ENCODE peak calls at places on chromosomes 4 and X, in eight cellular contexts. Z is choroid plexus epithelial cell; G is OCI-LY7; N is GM06990; W is fibroblast of mammary gland; K is uterus; H is coronary artery; Q is CD8-positive, alpha-beta memory T cell. M is an unnamed sample.

GRCh38 chr4:150126201-150126879 is 48.1 kb downstream of the DCLK2 start:
- DNase-seq in K (no peak), H (no peak), Q (no peak), W (peak), G (peak), Z (peak), N (peak), M (no peak)

GRCh38 chr4:137968956-137969709 is 273.0 kb downstream of the SLC7A11 start:
- DNase-seq in Q (no peak), G (no peak), W (peak), N (no peak), K (no peak), H (no peak), Z (no peak), M (no peak)

GRCh38 chr4:113575391-113575790 is 186.1 kb downstream of the CAMK2D start:
- DNase-seq in G (no peak), Z (peak), W (peak), K (no peak), N (no peak), Q (no peak), H (no peak), M (no peak)

GRCh38 chr4:128353791-128354190 is 66.2 kb upstream of the PGRMC2 start:
- DNase-seq in G (no peak), H (no peak), W (no peak), N (no peak), Z (no peak), K (no peak), Q (no peak), M (no peak)

GRCh38 chr4:75512336-75513211 is 1.6 kb downstream of the RCHY1 start:
- DNase-seq in Z (peak), G (peak), W (peak), K (no peak), H (no peak), Q (no peak), N (peak), M (peak)

GRCh38 chr4:106450249-106450648 is 81.7 kb upstream of the GIMD1 start:
- DNase-seq in Z (peak), Q (no peak), H (no peak), W (no peak), K (no peak), G (no peak), N (no peak), M (no peak)

GRCh38 chr4:120653790-120654189 is 268.7 kb downstream of the PRDM5 start:
- DNase-seq in Q (no peak), N (no peak), K (no peak), W (no peak), Z (no peak), G (no peak), H (no peak), M (no peak)

GRCh38 chrX:110675866-110676265 is 119.8 kb downstream of the CHRDL1 start:
- DNase-seq in Z (no peak), N (no peak), W (no peak), H (no peak), G (no peak), Q (no peak), K (no peak), M (no peak)

GRCh38 chr4:173014836-173015235 is 153.8 kb upstream of the GALNT7 start:
- DNase-seq in N (no peak), Z (no peak), W (no peak), H (no peak), G (no peak), Q (no peak), K (no peak), M (no peak)

GRCh38 chr4:53960843-53961242 is 103.6 kb downstream of the CHIC2 start:
- DNase-seq in W (no peak), K (no peak), Z (no peak), N (no peak), G (no peak), Q (no peak), H (no peak), M (no peak)

GRCh38 chrX:10399152-10399741 is 221.1 kb downstream of the MID1 start:
- DNase-seq in K (no peak), Q (no peak), G (no peak), H (no peak), N (no peak), Z (no peak), W (peak), M (no peak)

GRCh38 chrX:14420876-14421275 is 108.5 kb upstream of the GLRA2 start:
- DNase-seq in N (no peak), Z (peak), W (peak), H (no peak), Q (no peak), K (no peak), G (no peak), M (no peak)

GRCh38 chrX:46117234-46117633 is 428.0 kb downstream of the ZNF674 start:
- DNase-seq in N (no peak), Z (no peak), K (no peak), H (no peak), G (no peak), W (no peak), Q (no peak), M (no peak)

GRCh38 chrX:39065051-39065871 is 264.0 kb downstream of the MID1IP1 start:
- DNase-seq in K (no peak), Z (no peak), N (no peak), W (no peak), Q (no peak), G (no peak), H (no peak), M (peak)

GRCh38 chrX:119622356-119623232 is 16.4 kb upstream of the NKRF start:
- DNase-seq in G (no peak), N (no peak), W (peak), Q (no peak), H (no peak), K (peak), Z (peak), M (no peak)

GRCh38 chr4:121656269-121656641 is 40.5 kb downstream of the ANXA5 start:
- DNase-seq in W (peak), Z (peak), N (no peak), G (peak), H (no peak), Q (no peak), K (peak), M (peak)

GRCh38 chrX:148593146-148593545 is 92.7 kb downstream of the AFF2 start:
- DNase-seq in K (no peak), W (no peak), Q (no peak), H (no peak), G (peak), Z (no peak), N (no peak), M (no peak)

GRCh38 chrX:46653482-46653881 is 79.9 kb downstream of the CHST7 start:
- DNase-seq in N (no peak), Z (peak), H (no peak), W (no peak), Q (no peak), G (peak), K (no peak), M (peak)

GRCh38 chrX:71103110-71103983 is 3.2 kb downstream of the CXorf65 start:
- DNase-seq in K (no peak), H (no peak), W (no peak), N (peak), Z (no peak), Q (peak), G (peak), M (peak)

GRCh38 chrX:131675596-131676194 is 131.8 kb downstream of the OR13H1 start:
- DNase-seq in Q (no peak), G (peak), Z (peak), H (no peak), K (no peak), W (peak), N (no peak), M (peak)

GRCh38 chrX:42106556-42106955 is 183.2 kb upstream of the CASK start:
- DNase-seq in Q (no peak), G (no peak), W (no peak), K (no peak), N (no peak), H (no peak), Z (no peak), M (no peak)

GRCh38 chr4:76569695-76570094 is 134.7 kb downstream of the SHROOM3 start:
- DNase-seq in G (no peak), Q (no peak), H (no peak), N (no peak), W (peak), K (peak), Z (no peak), M (no peak)

GRCh38 chr4:101252721-101253120 is 94.6 kb downstream of the PPP3CA start:
- DNase-seq in W (peak), Z (peak), Q (no peak), K (no peak), N (no peak), G (no peak), H (no peak), M (no peak)

GRCh38 chrX:109187473-109188168 is 294.3 kb downstream of the GUCY2F start:
- DNase-seq in Z (no peak), K (no peak), H (no peak), W (no peak), Q (no peak), N (no peak), G (no peak), M (no peak)

GRCh38 chrX:100194073-100194775 is 215.8 kb downstream of the PCDH19 start:
- DNase-seq in Z (no peak), G (no peak), Q (no peak), W (no peak), K (no peak), N (no peak), H (no peak), M (peak)

GRCh38 chr4:67437974-67438713 is 107.2 kb downstream of the CENPC start:
- DNase-seq in N (no peak), K (no peak), Q (no peak), W (peak), G (no peak), Z (peak), H (no peak), M (no peak)

GRCh38 chr4:164617426-164617825 is 136.5 kb upstream of the SMIM31 start:
- DNase-seq in Z (no peak), N (no peak), K (no peak), H (no peak), G (no peak), Q (no peak), W (no peak), M (no peak)

GRCh38 chrX:15643786-15644559 is 20.6 kb downstream of the CLTRN start:
- DNase-seq in K (no peak), W (no peak), G (no peak), Z (no peak), H (no peak), N (no peak), Q (no peak), M (no peak)

GRCh38 chr4:134126161-134126560 is 75.4 kb downstream of the PABPC4L start:
- DNase-seq in Z (no peak), K (no peak), W (no peak), N (no peak), H (no peak), Q (no peak), G (no peak), M (no peak)

GRCh38 chr4:79454656-79455055 is 46.6 kb upstream of the GK2 start:
- DNase-seq in W (no peak), H (no peak), N (no peak), G (no peak), K (no peak), Z (no peak), Q (no peak), M (no peak)

GRCh38 chr4:32569844-32570243 is 1849.7 kb downstream of the PCDH7 start:
- DNase-seq in Q (no peak), W (no peak), H (no peak), G (peak), Z (peak), K (no peak), N (peak), M (no peak)

GRCh38 chr4:172962564-172963353 is 205.9 kb upstream of the GALNT7 start:
- DNase-seq in Z (peak), H (no peak), Q (no peak), K (peak), N (no peak), W (peak), G (no peak), M (no peak)

DNA sequence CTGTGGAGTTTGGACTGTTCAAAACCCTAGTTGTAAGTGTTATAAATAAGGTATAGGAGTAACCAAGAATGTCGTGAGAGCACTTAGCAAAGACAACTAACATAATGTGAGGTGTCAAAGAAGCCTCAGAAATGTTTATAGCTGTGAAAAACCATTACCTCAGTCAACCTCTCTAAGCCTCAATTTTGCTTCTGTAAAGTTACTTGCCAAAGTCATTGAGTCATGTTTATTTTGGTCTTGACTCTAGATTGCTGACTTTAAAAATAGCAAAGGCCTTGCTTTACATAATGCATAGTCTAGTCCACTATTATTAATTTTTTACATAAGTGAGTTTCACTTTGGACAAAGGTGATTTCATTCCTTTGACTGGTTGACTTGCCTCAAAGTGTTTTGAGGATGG is 257.6 kb upstream of the CXXC4 start:
- DNase-seq in G (no peak), Z (no peak), K (no peak), N (peak), W (peak), Q (no peak), H (no peak), M (no peak)
- H3K4me3 ChIP-seq in G (no peak), Z (no peak), K (no peak), N (no peak), W (no peak), Q (no peak), H (no peak), M (no peak)

GRCh38 chr4:154417358-154417673 is 74.3 kb downstream of the DCHS2 start:
- DNase-seq in N (no peak), Z (no peak), W (no peak), H (no peak), Q (no peak), K (no peak), G (no peak), M (no peak)
- H3K4me3 ChIP-seq in N (no peak), Z (peak), W (peak), H (peak), Q (no peak), K (peak), G (peak), M (no peak)

DNA sequence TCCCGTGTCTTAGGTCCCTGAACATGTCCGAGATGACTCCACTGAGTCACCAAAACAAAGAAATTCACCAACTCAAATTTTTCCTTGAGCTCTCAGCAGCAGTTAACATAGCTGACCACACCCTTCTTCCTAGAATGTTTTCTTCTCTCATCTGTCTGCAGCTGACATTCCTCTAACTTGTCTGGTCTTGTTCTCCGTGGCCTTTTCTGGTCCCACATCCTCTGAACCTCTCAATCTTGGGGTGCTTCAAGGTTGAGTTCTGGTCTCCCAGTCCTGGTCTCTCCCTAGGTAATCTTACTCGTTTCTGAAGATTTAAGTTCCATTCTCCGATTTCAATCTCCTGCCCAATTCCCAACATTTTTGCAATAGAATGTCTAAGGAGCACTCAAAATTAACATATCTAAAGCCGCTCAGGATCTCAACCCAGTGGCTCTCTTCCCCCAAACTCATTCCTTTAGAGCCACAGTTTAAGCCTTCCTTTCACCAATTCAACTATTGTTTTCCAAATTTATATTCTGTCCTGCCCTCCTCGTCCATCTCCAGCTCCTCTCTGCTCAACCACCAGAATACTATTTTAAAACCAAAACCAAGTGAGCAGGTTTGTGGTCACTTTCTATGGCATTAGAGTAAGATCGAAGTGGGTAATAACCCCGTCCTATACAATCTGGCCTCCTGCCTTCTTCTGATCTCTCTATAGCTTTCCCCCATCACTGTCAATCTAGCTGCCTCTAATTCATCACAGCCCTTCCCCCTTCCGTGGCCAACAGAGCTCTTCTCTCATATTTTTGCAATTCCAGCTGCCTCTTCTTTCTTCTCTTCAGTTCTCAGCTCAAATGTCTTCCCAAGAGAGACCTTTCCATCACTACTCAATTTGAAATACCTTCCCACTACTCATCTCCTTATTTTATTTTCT is 1.2 kb downstream of the TRIML2 start:
- DNase-seq in N (no peak), G (no peak), Q (no peak), W (peak), Z (peak), H (no peak), K (no peak), M (no peak)
- H3K4me3 ChIP-seq in N (no peak), G (no peak), Q (no peak), W (no peak), Z (no peak), H (no peak), K (no peak), M (no peak)

DNA sequence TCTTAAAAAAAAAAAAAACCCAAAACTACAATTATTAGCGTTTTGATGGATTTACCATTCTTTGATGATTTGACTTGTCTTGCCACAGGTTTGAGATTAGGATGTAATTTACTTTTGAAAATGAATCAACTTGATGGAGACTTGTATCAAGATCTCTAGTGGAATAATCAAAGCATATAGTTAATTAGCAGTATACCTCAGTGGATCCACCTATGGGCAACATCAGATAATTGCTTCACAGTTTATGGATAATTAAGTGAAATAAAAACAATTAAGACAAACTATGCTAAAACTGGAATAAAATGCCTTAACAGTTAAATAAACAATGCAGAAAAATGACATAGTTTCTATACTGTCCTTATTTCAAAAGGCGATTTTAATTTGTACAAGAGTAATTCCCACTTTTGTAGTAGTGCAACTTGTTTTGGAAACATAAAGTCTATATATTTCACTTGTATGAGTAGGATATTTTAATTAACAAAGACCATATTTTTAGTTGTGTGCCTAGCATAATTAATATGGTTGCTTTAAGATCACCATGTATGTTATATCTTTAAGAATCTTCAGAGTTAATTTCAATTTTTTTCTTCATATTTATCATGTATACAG is 4.2 kb downstream of the CPEB2 start:
- DNase-seq in K (no peak), H (no peak), Q (no peak), Z (peak), G (peak), N (peak), W (peak), M (peak)
- H3K4me3 ChIP-seq in K (no peak), H (peak), Q (no peak), Z (peak), G (peak), N (peak), W (peak), M (no peak)

DNA sequence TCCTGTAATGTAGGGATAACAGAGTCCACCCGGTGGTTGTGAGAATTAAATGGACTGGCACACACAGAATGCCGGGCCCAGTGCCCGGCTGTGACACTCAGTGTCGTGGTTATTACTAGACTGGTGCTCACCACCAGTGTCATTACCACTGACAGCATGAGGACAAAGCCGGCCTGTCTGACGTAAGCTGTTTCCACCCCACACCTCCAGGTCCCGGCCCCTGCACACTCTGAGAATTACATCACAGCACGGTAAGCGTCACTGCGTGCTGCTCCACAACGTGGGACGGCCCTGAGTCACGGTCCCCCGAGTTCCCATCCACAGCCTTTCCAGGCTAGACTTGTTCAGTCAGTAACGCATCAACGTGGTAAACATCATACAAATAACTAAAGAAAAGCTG is 22.9 kb downstream of the FAT1 start:
- DNase-seq in K (no peak), G (no peak), H (peak), Z (no peak), N (no peak), Q (no peak), W (peak), M (no peak)
- H3K4me3 ChIP-seq in K (no peak), G (no peak), H (peak), Z (no peak), N (no peak), Q (no peak), W (no peak), M (no peak)

DNA sequence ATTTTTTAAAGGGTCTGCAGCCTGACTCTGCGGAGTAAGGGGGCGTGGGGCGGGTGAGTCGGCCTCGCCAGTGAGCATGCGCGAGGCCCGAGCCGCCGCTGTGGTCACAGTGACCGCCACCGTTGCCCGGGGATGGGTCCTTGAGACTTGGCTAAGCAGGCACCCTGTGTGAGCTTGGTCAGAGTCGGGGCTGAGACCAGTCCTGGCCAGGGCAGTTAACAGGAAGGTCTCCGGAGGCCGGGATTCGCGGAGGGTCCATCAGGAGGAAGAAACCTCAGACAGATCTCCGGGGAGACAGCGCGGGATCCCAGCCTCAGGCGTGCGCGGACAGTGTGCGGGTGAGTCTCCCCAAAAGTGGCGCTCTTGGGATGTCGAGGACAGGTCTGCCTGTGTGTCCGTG is 1384.4 kb upstream of the PCDH10 start:
- DNase-seq in Z (no peak), K (peak), N (peak), Q (no peak), W (no peak), G (no peak), H (no peak), M (no peak)
- H3K4me3 ChIP-seq in Z (no peak), K (no peak), N (no peak), Q (no peak), W (no peak), G (no peak), H (no peak), M (no peak)

GRCh38 chr4:188297873-188298272 is 158.6 kb downstream of the TRIML1 start:
- DNase-seq in Q (no peak), H (no peak), Z (no peak), G (no peak), K (no peak), W (peak), N (no peak), M (no peak)

GRCh38 chr4:188299161-188299560 is 159.9 kb downstream of the TRIML1 start:
- DNase-seq in W (peak), Z (no peak), Q (no peak), H (no peak), K (no peak), G (no peak), N (no peak), M (no peak)

GRCh38 chr4:188295899-188296298 is 156.7 kb downstream of the TRIML1 start:
- DNase-seq in W (peak), G (no peak), N (no peak), H (no peak), K (no peak), Q (no peak), Z (no peak), M (no peak)
- H3K4me3 ChIP-seq in W (no peak), G (no peak), N (no peak), H (no peak), K (no peak), Q (no peak), Z (no peak), M (no peak)

DNA sequence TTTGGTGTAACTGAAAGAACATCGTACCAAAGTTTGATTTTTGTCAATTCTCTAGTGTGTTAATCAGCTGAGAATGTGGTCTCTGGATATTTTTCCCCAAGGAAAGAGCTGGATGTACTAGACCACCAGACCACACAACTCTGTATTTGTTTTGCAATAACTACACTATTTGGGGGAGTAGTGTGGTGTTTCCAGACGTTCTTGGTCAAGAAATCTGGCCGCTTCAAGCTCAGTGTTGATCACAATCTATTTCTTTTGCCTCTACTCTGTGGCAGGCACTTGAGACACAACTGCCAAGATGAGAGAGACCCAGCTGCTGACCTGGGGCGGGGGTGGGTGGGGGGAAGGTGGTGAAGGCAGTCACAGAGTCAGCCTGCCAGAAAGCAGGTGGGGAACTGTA is 30.5 kb downstream of the PTTG2 start:
- DNase-seq in K (no peak), Z (no peak), H (no peak), Q (no peak), W (no peak), N (no peak), G (peak), M (no peak)
- H3K4me3 ChIP-seq in K (no peak), Z (no peak), H (no peak), Q (no peak), W (no peak), N (no peak), G (peak), M (no peak)